ENCODE peak calls at places on chromosomes 6 and 20, in seven cellular contexts. C is A549, H is esophagus muscularis mucosa, S is testis, A is HCT116, J is IMR-90, D is tibial nerve. F is an unnamed sample.

GRCh38 chr20:3788685-3789155 is 2.2 kb upstream of the CENPB start:
- DNase-seq in D (no peak), H (no peak), C (no peak), S (no peak), A (no peak), J (no peak), F (no peak)

GRCh38 chr6:105601541-105602174 is 198.8 kb upstream of the PREP start:
- DNase-seq in H (no peak), J (peak; percentile 100), S (peak; percentile 68), D (peak; percentile 51), C (peak; percentile 51), A (no peak), F (peak; percentile 76)

GRCh38 chr20:12677925-12678324 is 330.8 kb upstream of the SPTLC3 start:
- DNase-seq in S (no peak), H (no peak), J (no peak), D (no peak), A (no peak), C (no peak), F (no peak)

GRCh38 chr6:27495386-27496135 is 22.7 kb upstream of the ZNF184 start:
- DNase-seq in D (peak; percentile 33), S (peak; percentile 65), H (no peak), J (peak; percentile 91), C (peak; percentile 70), A (peak; percentile 59), F (peak; percentile 67)

GRCh38 chr6:31687321-31687720 is 6.5 kb upstream of the LY6G5C start:
- DNase-seq in S (no peak), A (no peak), D (no peak), C (no peak), J (no peak), H (no peak), F (no peak)

GRCh38 chr6:34491091-34491430 is 25.2 kb downstream of the PACSIN1 start:
- DNase-seq in J (peak; percentile 23), C (no peak), H (no peak), D (no peak), S (no peak), A (no peak), F (no peak)

GRCh38 chr6:2643935-2644539 is 106.7 kb downstream of the MYLK4 start:
- DNase-seq in A (no peak), J (no peak), D (no peak), S (no peak), C (no peak), H (peak; percentile 80), F (no peak)

GRCh38 chr6:14337157-14337556 is 219.6 kb downstream of the CD83 start:
- DNase-seq in A (no peak), S (no peak), H (no peak), D (no peak), J (peak; percentile 16), C (no peak), F (no peak)

GRCh38 chr6:69044534-69044933 is 409.5 kb downstream of the ADGRB3 start:
- DNase-seq in C (no peak), H (no peak), S (no peak), A (no peak), D (no peak), J (peak; percentile 1), F (no peak)

GRCh38 chr6:36682328-36683144 is 4.0 kb downstream of the CDKN1A start:
- DNase-seq in A (no peak), C (no peak), S (peak; percentile 38), J (no peak), H (no peak), D (no peak), F (peak; percentile 95)

GRCh38 chr20:52192296-52193007 is 873 bp upstream of the ZFP64 start:
- DNase-seq in C (peak; percentile 75), D (no peak), H (no peak), A (peak; percentile 38), J (no peak), S (peak; percentile 65), F (no peak)

GRCh38 chr6:33746036-33746600 is 587 bp downstream of the IP6K3 start:
- DNase-seq in H (no peak), C (peak; percentile 13), A (no peak), S (no peak), J (peak; percentile 61), D (no peak), F (peak; percentile 25)

GRCh38 chr6:44423306-44423705 is 35.8 kb downstream of the CDC5L start:
- DNase-seq in D (no peak), A (no peak), H (no peak), J (no peak), S (no peak), C (no peak), F (no peak)

GRCh38 chr6:134590449-134590848 is 272.5 kb upstream of the SGK1 start:
- DNase-seq in D (no peak), A (no peak), C (no peak), J (peak; percentile 68), S (no peak), H (no peak), F (no peak)

GRCh38 chr6:148599967-148600426 is 146.8 kb upstream of the UST start:
- DNase-seq in S (no peak), C (no peak), D (no peak), J (peak; percentile 62), H (no peak), A (no peak), F (no peak)

GRCh38 chr20:24695529-24696225 is 226.2 kb downstream of the SYNDIG1 start:
- DNase-seq in H (peak; percentile 85), J (no peak), C (no peak), S (peak; percentile 8), A (no peak), D (no peak), F (no peak)

DNA sequence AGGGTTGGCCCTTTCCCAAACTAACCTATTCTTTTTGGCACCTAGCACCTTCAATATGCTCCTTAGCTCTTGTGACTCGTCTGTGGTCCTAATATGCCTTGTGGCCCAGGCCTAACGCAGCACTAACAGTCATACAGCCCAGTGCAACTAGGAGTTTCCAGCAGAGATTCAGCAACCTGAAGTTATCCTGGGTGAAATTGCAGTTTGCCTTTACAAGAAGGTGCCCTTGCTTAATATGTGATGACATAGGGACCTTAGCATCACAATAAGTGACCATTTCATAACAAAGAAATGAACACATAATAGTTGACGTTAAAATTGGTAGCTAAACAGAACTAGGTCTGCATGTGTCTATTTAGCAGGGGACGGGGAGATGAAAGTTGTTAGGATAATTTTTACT is 10.1 kb downstream of the FIG4 start:
- DNase-seq in J (no peak), A (no peak), D (no peak), S (no peak), C (no peak), H (no peak), F (no peak)
- H3K4me1 ChIP-seq in J (no peaks in the 10 kb centered on the region), A (no peaks in the 10 kb centered on the region), D (no peaks in the 10 kb centered on the region), S (no peaks in the 10 kb centered on the region), C (no peaks in the 10 kb centered on the region), H (peaks cover 4% of the 10 kb centered on the region), F (peaks cover 4% of the 10 kb centered on the region)

GRCh38 chr20:9501473-9501872 is 12.9 kb upstream of the LAMP5 start:
- DNase-seq in J (no peak), H (no peak), D (no peak), C (no peak), A (no peak), S (no peak), F (no peak)

GRCh38 chr20:9500121-9500911 is 14.1 kb upstream of the LAMP5 start:
- DNase-seq in C (no peak), S (no peak), D (no peak), J (peak; percentile 16), H (no peak), A (no peak), F (peak; percentile 17)

GRCh38 chr20:9493818-9494217 is 20.6 kb upstream of the LAMP5 start:
- DNase-seq in C (no peak), S (no peak), A (no peak), J (no peak), D (no peak), H (no peak), F (no peak)

GRCh38 chr20:9503530-9504251 is 10.7 kb upstream of the LAMP5 start:
- DNase-seq in J (peak; percentile 45), D (no peak), A (no peak), H (peak; percentile 82), C (no peak), S (no peak), F (peak; percentile 14)

GRCh38 chr20:9498322-9498721 is 16.1 kb upstream of the LAMP5 start:
- DNase-seq in S (no peak), D (no peak), J (peak; percentile 44), H (no peak), A (no peak), C (no peak), F (no peak)
- H3K4me3 ChIP-seq in S (no peak overlapping the region), D (no peak overlapping the region), J (no peak overlapping the region), H (no peak overlapping the region), A (no peak overlapping the region), C (no peak overlapping the region), F (no peak overlapping the region)

GRCh38 chr6:87472525-87473418 is at the start of gene SLC35A1:
- DNase-seq in A (peak; percentile 74), H (peak; percentile 96), C (peak; percentile 75), D (peak; percentile 68), J (peak; percentile 73), S (peak; percentile 91), F (peak; percentile 83)
- TF ChIP-seq POLR2A in A (no peak), H (no peak), C (peak; percentile 66), D (peak; percentile 8), J (peak; percentile 46), S (peak; percentile 43), F (peak; percentile 84)

DNA sequence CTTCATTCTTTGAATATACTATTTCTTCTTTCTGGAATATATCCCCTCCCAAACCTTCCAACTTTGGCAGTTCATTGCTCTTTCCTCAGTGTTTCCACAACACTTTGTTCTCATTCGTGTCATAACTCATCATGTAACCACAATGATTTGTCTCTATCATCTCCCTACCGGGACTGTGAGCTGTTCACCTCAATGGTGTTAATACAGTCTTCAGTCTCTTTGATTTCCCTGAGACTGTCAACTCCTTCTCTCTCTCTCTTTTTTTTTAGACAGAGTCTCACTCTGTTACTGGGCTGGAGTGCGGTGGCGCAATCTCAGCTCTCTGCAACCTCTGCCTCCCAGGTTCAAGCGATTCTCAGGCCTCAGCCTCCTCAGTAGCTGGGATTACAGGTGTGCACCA is 2.5 kb upstream of the MMP24 start:
- DNase-seq in S (no peak), H (no peak), C (no peak), J (no peak), D (no peak), A (no peak), F (no peak)
- H3K4me1 ChIP-seq in S (no peaks in the 10 kb centered on the region), H (peaks cover 12% of the 10 kb centered on the region), C (peaks cover 26% of the 10 kb centered on the region), J (peaks cover 6% of the 10 kb centered on the region), D (no peaks in the 10 kb centered on the region), A (no peaks in the 10 kb centered on the region), F (peaks cover 10% of the 10 kb centered on the region)

GRCh38 chr20:33672426-33673114 is 1.7 kb downstream of the NECAB3 start:
- DNase-seq in H (no peak), S (no peak), D (no peak), A (no peak), J (no peak), C (no peak), F (peak; percentile 41)
- H3K4me3 ChIP-seq in H (peak overlapping the region; percentile 80), S (peak overlapping the region; percentile 86), D (peak overlapping the region; percentile 88), A (peak overlapping the region; percentile 70), J (no peak overlapping the region), C (peak overlapping the region; percentile 61), F (no peak overlapping the region)